ENCODE peak calls at places on chromosomes 1 and 21, in ten cellular contexts. P is hepatocyte, D is sigmoid colon, O is lower lobe of right lung, K is Peyer's patch, A is colonic mucosa, W is gastrocnemius medialis, Q is A549, I is MM.1S, F is psoas muscle. H is an unnamed sample.

GRCh38 chr1:207959141-207959825 is 48.4 kb upstream of the CD34 start:
- DNase-seq in P (peak; percentile 62), D (peak; percentile 94), O (peak; percentile 73), K (peak; percentile 68), A (peak; percentile 54), W (peak; percentile 92), Q (no peak), I (no peak), F (peak; percentile 92), H (no peak)

GRCh38 chr1:166947398-166948043 is 27.8 kb downstream of the ILDR2 start:
- DNase-seq in P (peak; percentile 57), D (peak; percentile 68), O (peak; percentile 43), K (no peak), A (no peak), W (no peak), Q (no peak), I (no peak), F (peak; percentile 34), H (no peak)

GRCh38 chr1:220045356-220046051 is 801 bp downstream of the EPRS1 start:
- DNase-seq in P (peak; percentile 9), D (no peak), O (no peak), K (no peak), A (peak; percentile 19), W (no peak), Q (peak; percentile 27), I (peak; percentile 44), F (no peak), H (no peak)

GRCh38 chr1:37752583-37753471 is 12.1 kb downstream of the EPHA10 start:
- DNase-seq in P (peak; percentile 75), D (no peak), O (no peak), K (peak; percentile 73), A (peak; percentile 50), W (no peak), Q (no peak), I (peak; percentile 47), F (no peak), H (peak; percentile 78)

GRCh38 chr1:18481190-18481920 is 625 bp downstream of the KLHDC7A start:
- DNase-seq in P (no peak), D (no peak), O (no peak), K (no peak), A (no peak), W (no peak), Q (no peak), I (no peak), F (no peak), H (peak; percentile 35)

GRCh38 chr1:97943354-97943753 is 22.5 kb upstream of the DPYD start:
- DNase-seq in P (no peak), D (no peak), O (no peak), K (no peak), A (no peak), W (no peak), Q (no peak), I (no peak), F (no peak), H (no peak)

GRCh38 chr21:34889287-34889536 is 159.9 kb downstream of the RUNX1 start:
- DNase-seq in P (peak; percentile 78), D (peak; percentile 75), O (peak; percentile 78), K (peak; percentile 80), A (peak; percentile 47), W (peak; percentile 44), Q (peak; percentile 66), I (peak; percentile 78), F (peak; percentile 60), H (no peak)

GRCh38 chr1:214709241-214709640 is 106.2 kb downstream of the CENPF start:
- DNase-seq in P (no peak), D (no peak), O (no peak), K (no peak), A (no peak), W (no peak), Q (no peak), I (no peak), F (no peak), H (no peak)

GRCh38 chr1:216805233-216805632 is 82.0 kb upstream of the ESRRG start:
- DNase-seq in P (no peak), D (no peak), O (no peak), K (no peak), A (no peak), W (peak; percentile 61), Q (peak; percentile 2), I (no peak), F (no peak), H (no peak)

GRCh38 chr21:43884861-43885370 is 19.9 kb downstream of the AGPAT3 start:
- DNase-seq in P (no peak), D (peak; percentile 53), O (no peak), K (peak; percentile 45), A (no peak), W (no peak), Q (no peak), I (no peak), F (no peak), H (no peak)

GRCh38 chr21:36087362-36088138 is 17.7 kb downstream of the CBR1 start:
- DNase-seq in P (no peak), D (no peak), O (no peak), K (no peak), A (no peak), W (peak; percentile 46), Q (no peak), I (no peak), F (no peak), H (peak; percentile 31)
- TF ChIP-seq CTCF in P (no peak), D (no peak), O (no peak), K (no peak), A (no peak), W (no peak), Q (no peak), I (peak; percentile 4), F (peak; percentile 7), H (peak; percentile 48)

GRCh38 chr1:66211521-66211920 is 322.4 kb upstream of the SGIP1 start:
- DNase-seq in P (no peak), D (no peak), O (no peak), K (no peak), A (no peak), W (no peak), Q (no peak), I (no peak), F (no peak), H (no peak)
- H3K4me3 ChIP-seq in P (no peak overlapping the region), D (no peak overlapping the region), O (no peak overlapping the region), K (no peak overlapping the region), A (no peak overlapping the region), W (no peak overlapping the region), Q (no peak overlapping the region), I (no peak overlapping the region), F (no peak overlapping the region), H (no peak overlapping the region)

GRCh38 chr1:204197068-204197467 is 777 bp upstream of the KISS1 start:
- DNase-seq in P (no peak), D (no peak), O (no peak), K (no peak), A (no peak), W (no peak), Q (no peak), I (no peak), F (no peak), H (no peak)

GRCh38 chr1:204192589-204193352 is 3.5 kb downstream of the KISS1 start:
- DNase-seq in P (no peak), D (no peak), O (no peak), K (no peak), A (no peak), W (no peak), Q (no peak), I (no peak), F (no peak), H (no peak)

GRCh38 chr1:204196068-204196795 is at the start of gene KISS1:
- DNase-seq in P (no peak), D (no peak), O (no peak), K (no peak), A (no peak), W (no peak), Q (no peak), I (no peak), F (no peak), H (peak; percentile 79)

GRCh38 chr1:204194080-204194479 is 2.2 kb downstream of the KISS1 start:
- DNase-seq in P (no peak), D (no peak), O (no peak), K (no peak), A (peak; percentile 32), W (no peak), Q (no peak), I (no peak), F (no peak), H (peak; percentile 53)

DNA sequence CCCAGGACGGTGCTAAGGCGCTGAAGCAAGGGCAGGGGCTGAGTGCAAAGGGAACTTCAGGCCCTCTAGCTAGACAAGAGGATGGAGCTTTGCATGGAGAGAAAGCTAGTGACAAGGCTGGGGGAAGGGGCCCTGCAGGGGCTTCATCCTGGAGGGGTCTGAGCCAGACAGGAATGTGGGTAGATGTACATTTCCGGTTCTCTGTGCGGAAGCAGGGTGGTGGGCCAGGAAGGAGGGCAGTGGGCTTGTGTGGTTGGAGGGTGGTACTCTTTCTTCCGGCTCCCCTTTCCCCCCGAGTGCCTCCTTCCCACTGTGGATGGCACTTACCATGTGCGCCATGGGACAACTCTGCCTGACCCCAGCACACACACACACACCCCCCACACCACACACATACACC is 1.5 kb downstream of the KISS1 start:
- DNase-seq in P (no peak), D (no peak), O (no peak), K (no peak), A (no peak), W (no peak), Q (no peak), I (no peak), F (no peak), H (no peak)
- H3K9me3 ChIP-seq in P (no peaks in the 10 kb centered on the region), D (no peaks in the 10 kb centered on the region), O (no peaks in the 10 kb centered on the region), K (no peaks in the 10 kb centered on the region), A (no peaks in the 10 kb centered on the region), W (no peaks in the 10 kb centered on the region), Q (no peaks in the 10 kb centered on the region), I (no peaks in the 10 kb centered on the region), F (no peaks in the 10 kb centered on the region), H (no peaks in the 10 kb centered on the region)

GRCh38 chr1:95284420-95284819 is 50.4 kb downstream of the RWDD3 start:
- DNase-seq in P (no peak), D (no peak), O (no peak), K (no peak), A (no peak), W (no peak), Q (no peak), I (no peak), F (no peak), H (no peak)

GRCh38 chr1:95282496-95282850 is 48.5 kb downstream of the RWDD3 start:
- DNase-seq in P (no peak), D (no peak), O (no peak), K (no peak), A (no peak), W (no peak), Q (no peak), I (no peak), F (no peak), H (no peak)

GRCh38 chr1:95287825-95288224 is 53.8 kb downstream of the RWDD3 start:
- DNase-seq in P (peak; percentile 28), D (no peak), O (no peak), K (no peak), A (no peak), W (no peak), Q (no peak), I (no peak), F (no peak), H (no peak)

GRCh38 chr1:95286479-95286878 is 52.5 kb downstream of the RWDD3 start:
- DNase-seq in P (no peak), D (no peak), O (no peak), K (no peak), A (no peak), W (no peak), Q (no peak), I (no peak), F (no peak), H (no peak)

DNA sequence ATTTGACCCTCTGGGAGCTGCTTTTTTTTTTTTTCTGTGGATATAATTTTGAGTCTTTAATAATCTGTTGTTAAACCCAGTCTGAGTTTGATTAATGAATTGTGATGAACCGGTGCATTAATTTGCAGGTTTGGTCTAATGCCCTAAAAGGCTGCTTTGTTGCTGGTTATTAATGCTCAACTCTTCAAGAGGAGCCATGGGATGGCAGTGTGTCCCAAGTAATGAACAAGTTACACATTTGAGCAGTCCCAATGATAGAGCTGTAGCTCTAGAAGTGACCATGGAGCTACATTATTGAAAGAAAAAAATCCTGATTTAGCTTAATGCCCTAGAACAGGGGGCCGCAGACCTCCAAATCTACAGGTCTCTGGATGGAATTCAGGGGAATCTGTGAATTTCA is 53.1 kb downstream of the RWDD3 start:
- DNase-seq in P (no peak), D (no peak), O (no peak), K (no peak), A (no peak), W (no peak), Q (peak; percentile 16), I (no peak), F (no peak), H (no peak)
- TF ChIP-seq CTCF in P (peak; percentile 30), D (no peak), O (no peak), K (no peak), A (no peak), W (no peak), Q (peak; percentile 8), I (no peak), F (no peak), H (peak; percentile 18)

H was measured in WERI-Rb-1.